ENCODE peak calls at places on chromosomes 13 and 19, in six cellular contexts. S, H, W, X, P and O are unnamed samples.
A peak's percentile ranks its signal among the peaks of the same experiment; 100 is the strongest.

GRCh38 chr19:48510421-48511268 is 990 bp downstream of the LMTK3 start:
- DNase-seq in X (peak; percentile 35), P (peak; percentile 44), H (no peak), W (no peak), S (no peak), O (peak; percentile 61)

GRCh38 chr19:38812841-38813320 is at the start of gene LGALS4:
- DNase-seq in P (no peak), S (no peak), H (no peak), X (no peak), W (no peak), O (no peak)

GRCh38 chr13:49527123-49527522 is 31.4 kb downstream of the PHF11 start:
- DNase-seq in H (no peak), S (no peak), P (no peak), X (no peak), W (no peak), O (no peak)

GRCh38 chr19:53002479-53002878 is 11.2 kb upstream of the ERVV-1 start:
- DNase-seq in P (peak; percentile 10), S (no peak), W (no peak), X (no peak), H (no peak), O (no peak)

GRCh38 chr19:19106061-19106551 is 32.2 kb downstream of the TMEM161A start:
- DNase-seq in H (no peak), S (no peak), P (peak; percentile 21), X (no peak), W (peak; percentile 31), O (no peak)

GRCh38 chr19:6227941-6228325 is 51.8 kb downstream of the MLLT1 start:
- DNase-seq in H (no peak), P (no peak), S (no peak), W (no peak), X (no peak), O (no peak)

GRCh38 chr19:806815-807421 is 9.7 kb downstream of the PTBP1 start:
- DNase-seq in X (no peak), S (no peak), H (no peak), W (no peak), P (no peak), O (no peak)

GRCh38 chr19:14005381-14006084 is 587 bp downstream of the RFX1 start:
- DNase-seq in W (peak; percentile 86), P (peak; percentile 85), X (peak; percentile 75), S (no peak), H (no peak), O (peak; percentile 57)

GRCh38 chr13:21625366-21625765 is 21.4 kb upstream of the MICU2 start:
- DNase-seq in P (peak; percentile 24), H (no peak), W (peak; percentile 7), S (no peak), X (no peak), O (no peak)

GRCh38 chr19:42216653-42217521 is 590 bp downstream of the DEDD2 start:
- DNase-seq in P (peak; percentile 41), S (no peak), H (no peak), X (peak; percentile 12), W (peak; percentile 24), O (peak; percentile 57)

GRCh38 chr13:99976502-99977115 is 5.0 kb upstream of the ZIC2 start:
- DNase-seq in S (no peak), W (no peak), X (no peak), H (no peak), P (no peak), O (no peak)

GRCh38 chr19:28612275-28612769 is 600.6 kb downstream of the UQCRFS1 start:
- DNase-seq in P (no peak), H (no peak), W (no peak), S (no peak), X (no peak), O (no peak)

GRCh38 chr13:54573186-54573585 is 1544.6 kb downstream of the OLFM4 start:
- DNase-seq in S (no peak), H (no peak), X (no peak), P (no peak), W (no peak), O (no peak)

GRCh38 chr19:46901701-46902401 is 41.1 kb downstream of the ARHGAP35 start:
- DNase-seq in P (peak; percentile 18), X (no peak), W (no peak), H (no peak), S (no peak), O (no peak)

GRCh38 chr19:49148784-49149651 is 6.2 kb downstream of the HRC start:
- DNase-seq in P (peak; percentile 88), W (peak; percentile 73), H (peak; percentile 77), X (peak; percentile 84), S (peak; percentile 74), O (peak; percentile 56)

GRCh38 chr19:14746891-14747290 is 31.5 kb downstream of the ADGRE2 start:
- DNase-seq in P (no peak), H (no peak), W (no peak), S (no peak), X (no peak), O (no peak)

GRCh38 chr13:109976206-109976997 is 190.0 kb upstream of the IRS2 start:
- DNase-seq in H (no peak), W (no peak), X (no peak), S (no peak), P (no peak), O (no peak)

GRCh38 chr13:70108276-70108845 is at the start of gene KLHL1:
- DNase-seq in H (no peak), S (no peak), X (no peak), P (peak; percentile 1), W (no peak), O (peak; percentile 6)

GRCh38 chr13:111005808-111006494 is 91.1 kb upstream of the ANKRD10 start:
- DNase-seq in H (no peak), W (peak; percentile 30), X (peak; percentile 70), S (no peak), P (peak; percentile 49), O (no peak)

GRCh38 chr13:73061478-73062275 is 2.9 kb downstream of the KLF5 start:
- DNase-seq in S (no peak), H (no peak), P (peak; percentile 55), X (no peak), W (no peak), O (no peak)

GRCh38 chr13:108176685-108177274 is 38.6 kb downstream of the LIG4 start:
- DNase-seq in S (no peak), H (peak; percentile 45), W (no peak), P (peak; percentile 45), X (no peak), O (no peak)

GRCh38 chr19:39795001-39795400 is 16.3 kb downstream of the LEUTX start:
- DNase-seq in P (no peak), W (no peak), S (no peak), H (no peak), X (no peak), O (no peak)

GRCh38 chr13:38657191-38657590 is 29.7 kb upstream of the FREM2 start:
- DNase-seq in S (no peak), P (peak; percentile 54), H (no peak), W (no peak), X (no peak), O (no peak)

GRCh38 chr19:7839476-7839875 is 9.5 kb downstream of the EVI5L start:
- DNase-seq in H (no peak), X (no peak), W (no peak), P (no peak), S (no peak), O (no peak)

GRCh38 chr13:51221674-51222509 is at the start of gene FAM124A:
- DNase-seq in P (peak; percentile 23), H (peak; percentile 40), W (peak; percentile 34), S (no peak), X (no peak), O (peak; percentile 72)

GRCh38 chr13:44237276-44237767 is 136.3 kb upstream of the SERP2 start:
- DNase-seq in W (peak; percentile 91), S (peak; percentile 63), P (peak; percentile 93), X (no peak), H (no peak), O (peak; percentile 40)

GRCh38 chr13:20840590-20840989 is 62.0 kb downstream of the XPO4 start:
- DNase-seq in S (no peak), P (no peak), X (no peak), H (no peak), W (no peak), O (no peak)

GRCh38 chr13:109870281-109871017 is 84.1 kb upstream of the IRS2 start:
- DNase-seq in S (no peak), W (no peak), H (no peak), P (no peak), X (no peak), O (no peak)

GRCh38 chr13:35889560-35889959 is 241.6 kb downstream of the DCLK1 start:
- DNase-seq in S (no peak), H (no peak), X (no peak), W (no peak), P (no peak), O (no peak)

GRCh38 chr19:1468274-1469199 is 10.5 kb downstream of the C19orf25 start:
- DNase-seq in S (no peak), H (no peak), W (peak; percentile 23), X (no peak), P (peak; percentile 61), O (no peak)

GRCh38 chr13:69997061-69997460 is 110.6 kb upstream of the ATXN8OS start:
- DNase-seq in X (no peak), W (no peak), P (no peak), H (no peak), S (no peak), O (no peak)

GRCh38 chr19:17473041-17473440 is 2.7 kb downstream of the SLC27A1 start:
- DNase-seq in P (peak; percentile 90), H (no peak), X (no peak), S (no peak), W (peak; percentile 53), O (no peak)